ENCODE peak calls at places on chromosomes 12 and 14, in four cellular contexts. E, M, J and A are unnamed samples.

GRCh38 chr12:85834378-85834777 is 1.8 kb downstream of the RASSF9 start:
- DNase-seq in E (no peak), J (no peak), M (no peak), A (no peak)

GRCh38 chr12:27907766-27908165 is 64.8 kb downstream of the PTHLH start:
- DNase-seq in M (no peak), J (no peak), E (no peak), A (no peak)

GRCh38 chr14:65179918-65180724 is 77.8 kb upstream of the MAX start:
- DNase-seq in J (no peak), M (no peak), E (peak; percentile 77), A (no peak)

GRCh38 chr14:61025239-61026223 is 44.5 kb downstream of the SLC38A6 start:
- DNase-seq in E (peak; percentile 74), J (peak; percentile 17), M (peak; percentile 74), A (peak; percentile 46)

GRCh38 chr12:50313256-50313931 is 30.1 kb upstream of the LIMA1 start:
- DNase-seq in M (no peak), E (no peak), J (no peak), A (no peak)

GRCh38 chr12:53213348-53213747 is 6.3 kb upstream of the ITGB7 start:
- DNase-seq in E (peak; percentile 84), J (peak; percentile 66), M (peak; percentile 81), A (peak; percentile 93)

GRCh38 chr12:130177615-130178014 is 15.4 kb downstream of the FZD10 start:
- DNase-seq in M (no peak), J (no peak), E (no peak), A (no peak)

GRCh38 chr12:94650143-94651056 is at the start of gene TMCC3:
- DNase-seq in J (no peak), M (peak; percentile 73), E (no peak), A (peak; percentile 81)

GRCh38 chr12:126182619-126183236 is 1117.5 kb downstream of the AACS start:
- DNase-seq in J (no peak), E (no peak), M (no peak), A (no peak)

GRCh38 chr14:23566782-23567185 is 807 bp downstream of the AP1G2 start:
- DNase-seq in J (no peak), M (no peak), E (peak; percentile 43), A (no peak)

GRCh38 chr12:28489256-28489655 is 299.0 kb downstream of the CCDC91 start:
- DNase-seq in J (no peak), E (no peak), M (no peak), A (no peak)

GRCh38 chr12:3863756-3864155 is 9.4 kb downstream of the PARP11 start:
- DNase-seq in M (no peak), E (no peak), J (no peak), A (no peak)

GRCh38 chr12:77401480-77402105 is 336.2 kb upstream of the E2F7 start:
- DNase-seq in E (no peak), M (no peak), J (no peak), A (no peak)

GRCh38 chr12:57489157-57489641 is 1.3 kb downstream of the MARS1 start:
- DNase-seq in E (no peak), M (no peak), J (no peak), A (no peak)

GRCh38 chr14:87898301-87898700 is 94.7 kb downstream of the GALC start:
- DNase-seq in M (no peak), J (no peak), E (no peak), A (no peak)

GRCh38 chr12:20120296-20120695 is 248.0 kb upstream of the PDE3A start:
- DNase-seq in J (no peak), E (no peak), M (no peak), A (no peak)

GRCh38 chr14:23185046-23185445 is 1.6 kb upstream of the SLC7A8 start:
- DNase-seq in J (no peak), E (no peak), M (no peak), A (no peak)